ENCODE peak calls at places on chromosomes 6 and 20, in ten cellular contexts. K, O, N, Z, M, U, D, Q, S and F are unnamed samples.

GRCh38 chr6:110951986-110952794 is 6.3 kb upstream of the GTF3C6 start:
- DNase-seq in D (no peak), K (peak), Z (no peak), S (no peak), N (no peak), O (no peak), U (no peak), M (no peak), Q (no peak), F (peak)

GRCh38 chr20:10696650-10697049 is 22.9 kb upstream of the JAG1 start:
- DNase-seq in M (peak), N (peak), O (peak), U (no peak), D (peak), K (no peak), S (no peak), Z (no peak), Q (no peak), F (no peak)

GRCh38 chr6:40848038-40848437 is 191.0 kb downstream of the UNC5CL start:
- DNase-seq in M (no peak), S (no peak), K (no peak), U (no peak), Z (no peak), N (no peak), O (no peak), Q (no peak), D (no peak), F (peak)

GRCh38 chr6:53180678-53181077 is 32.0 kb upstream of the GCM1 start:
- DNase-seq in Z (no peak), O (no peak), M (no peak), N (no peak), Q (no peak), S (no peak), K (no peak), D (no peak), U (no peak), F (no peak)

GRCh38 chr6:119195848-119196247 is 117.4 kb upstream of the FAM184A start:
- DNase-seq in U (no peak), O (no peak), Q (no peak), Z (no peak), M (no peak), N (no peak), D (no peak), S (no peak), K (no peak), F (no peak)

GRCh38 chr6:35663447-35664235 is 25.1 kb downstream of the FKBP5 start:
- DNase-seq in M (no peak), S (no peak), U (no peak), Z (no peak), Q (no peak), K (peak), O (no peak), D (no peak), N (no peak), F (peak)

GRCh38 chr20:16167423-16167822 is 405.8 kb downstream of the KIF16B start:
- DNase-seq in U (no peak), Q (no peak), S (no peak), Z (no peak), N (no peak), D (no peak), K (no peak), M (no peak), O (no peak), F (no peak)

GRCh38 chr20:46398963-46399362 is 7.5 kb downstream of the ELMO2 start:
- DNase-seq in M (no peak), Q (no peak), O (no peak), N (no peak), S (no peak), K (no peak), Z (no peak), U (no peak), D (no peak), F (no peak)

GRCh38 chr6:31794294-31794865 is 1.2 kb downstream of the VARS1 start:
- DNase-seq in U (no peak), K (peak), Q (no peak), Z (no peak), O (no peak), N (no peak), D (no peak), S (no peak), M (no peak), F (peak)

GRCh38 chr6:137342607-137343186 is 123.5 kb upstream of the IFNGR1 start:
- DNase-seq in O (no peak), S (no peak), M (no peak), Z (no peak), K (peak), D (no peak), N (no peak), U (no peak), Q (no peak), F (no peak)

GRCh38 chr6:11200356-11200755 is 32.1 kb downstream of the NEDD9 start:
- DNase-seq in O (no peak), N (no peak), D (no peak), K (no peak), U (no peak), S (no peak), M (no peak), Z (no peak), Q (no peak), F (peak)

GRCh38 chr6:109166643-109167042 is 71.3 kb downstream of the CEP57L1 start:
- DNase-seq in O (no peak), U (no peak), D (no peak), M (no peak), Q (no peak), Z (no peak), K (no peak), S (no peak), N (no peak), F (no peak)

GRCh38 chr6:74577619-74578018 is 628.2 kb downstream of the COL12A1 start:
- DNase-seq in Q (no peak), N (peak), S (no peak), U (no peak), Z (no peak), O (no peak), M (no peak), D (no peak), K (no peak), F (no peak)

GRCh38 chr6:26538572-26538902 is 371 bp downstream of the HMGN4 start:
- DNase-seq in K (no peak), S (no peak), M (no peak), Z (no peak), D (no peak), Q (no peak), U (no peak), N (no peak), O (no peak), F (no peak)

GRCh38 chr6:125586074-125586473 is 163.4 kb upstream of the HEY2 start:
- DNase-seq in M (no peak), D (no peak), K (no peak), Q (no peak), S (no peak), U (no peak), Z (no peak), N (no peak), O (no peak), F (peak)

GRCh38 chr20:38804682-38805501 is 605 bp upstream of the PPP1R16B start:
- DNase-seq in O (no peak), S (no peak), U (no peak), D (no peak), K (peak), Q (no peak), M (no peak), N (peak), Z (peak), F (no peak)

GRCh38 chr6:165662671-165663282 is at the start of gene PDE10A:
- DNase-seq in D (peak), U (peak), M (peak), Q (no peak), S (no peak), Z (no peak), K (peak), O (no peak), N (no peak), F (peak)

GRCh38 chr20:5719861-5720401 is 30.3 kb upstream of the SHLD1 start:
- DNase-seq in M (no peak), U (no peak), K (peak), Q (no peak), D (no peak), O (no peak), S (no peak), Z (no peak), N (no peak), F (no peak)

GRCh38 chr6:4666886-4667513 is 109.2 kb upstream of the CDYL start:
- DNase-seq in U (no peak), N (no peak), D (no peak), K (no peak), Q (no peak), S (no peak), Z (no peak), O (no peak), M (no peak), F (no peak)

GRCh38 chr20:12598894-12599293 is 409.9 kb upstream of the SPTLC3 start:
- DNase-seq in O (no peak), Q (no peak), D (no peak), K (no peak), N (no peak), S (no peak), M (no peak), U (no peak), Z (no peak), F (no peak)

GRCh38 chr20:7195704-7196103 is 428.2 kb downstream of the BMP2 start:
- DNase-seq in N (no peak), M (no peak), Q (no peak), O (no peak), Z (no peak), U (no peak), S (no peak), D (no peak), K (peak), F (peak)

GRCh38 chr6:89602713-89603112 is 35.8 kb downstream of the LYRM2 start:
- DNase-seq in D (no peak), S (no peak), O (no peak), K (no peak), Q (no peak), Z (no peak), U (no peak), M (peak), N (no peak), F (no peak)

GRCh38 chr6:138372711-138373463 is 4.8 kb upstream of the SMIM28 start:
- DNase-seq in M (no peak), O (no peak), U (no peak), N (no peak), Z (no peak), D (no peak), Q (no peak), S (no peak), K (peak), F (no peak)
- TF ChIP-seq CTCF in M (no peak), O (no peak), U (no peak), N (no peak), Z (no peak), D (peak), Q (peak), S (no peak), K (peak), F (no peak)

DNA sequence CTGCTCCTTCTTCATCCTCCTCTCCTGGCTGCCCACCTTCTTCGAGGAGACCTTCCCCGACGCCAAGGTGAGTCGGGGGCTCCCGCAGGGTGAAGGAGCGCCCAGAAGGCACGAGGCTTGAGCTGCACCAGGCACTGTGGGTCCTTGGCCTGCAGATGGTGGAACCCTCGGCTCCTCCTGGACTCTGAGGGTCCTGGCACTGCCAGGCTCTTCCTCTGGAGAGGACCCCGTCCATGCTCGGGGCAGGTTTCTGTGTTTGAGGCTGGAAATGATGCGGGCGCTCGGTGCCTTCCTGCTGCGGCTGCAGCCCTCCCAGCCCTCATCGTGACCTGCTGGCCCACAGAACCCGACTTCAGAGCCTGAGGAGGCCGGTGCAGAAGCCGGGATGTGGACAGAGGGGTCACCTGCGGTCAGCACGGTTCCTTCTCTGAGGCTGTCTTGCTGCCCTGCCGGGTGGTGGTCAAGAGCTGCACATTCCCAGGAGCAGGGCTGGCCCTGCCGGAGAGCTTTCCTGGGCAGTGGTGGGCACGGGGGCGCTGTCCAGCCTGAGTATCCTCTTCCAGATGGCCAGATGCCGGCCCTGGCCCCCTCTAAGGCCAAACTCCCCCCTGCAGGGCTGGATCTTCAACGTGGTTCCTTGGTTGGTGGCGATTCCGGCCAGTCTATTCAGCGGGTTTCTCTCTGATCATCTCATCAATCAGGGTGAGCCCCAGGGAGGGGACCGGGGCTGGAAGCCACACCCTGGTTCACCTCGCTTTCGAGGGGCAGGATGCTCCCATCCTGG is 11.3 kb downstream of the SLC17A9 start:
- DNase-seq in S (no peak), K (no peak), O (no peak), N (no peak), U (no peak), D (no peak), M (no peak), Z (no peak), Q (no peak), F (no peak)
- TF ChIP-seq CTCF in S (no peak), K (no peak), O (no peak), N (no peak), U (no peak), D (no peak), M (no peak), Z (no peak), Q (no peak), F (no peak)

GRCh38 chr6:3323696-3324261 is 65.0 kb downstream of the PSMG4 start:
- DNase-seq in Z (no peak), D (no peak), U (no peak), Q (no peak), S (no peak), K (no peak), O (no peak), M (no peak), N (no peak), F (no peak)

GRCh38 chr6:3326981-3327380 is 68.2 kb downstream of the PSMG4 start:
- DNase-seq in S (no peak), N (no peak), Z (no peak), O (no peak), D (no peak), Q (no peak), U (no peak), M (no peak), K (no peak), F (no peak)

GRCh38 chr6:3324262-3324942 is 65.7 kb downstream of the PSMG4 start:
- DNase-seq in K (peak), N (no peak), O (no peak), M (no peak), Q (no peak), D (no peak), Z (no peak), U (no peak), S (no peak), F (peak)

GRCh38 chr6:3326179-3326971 is 67.6 kb downstream of the PSMG4 start:
- DNase-seq in Q (no peak), M (no peak), N (no peak), S (no peak), Z (no peak), K (no peak), D (no peak), O (no peak), U (no peak), F (no peak)

DNA sequence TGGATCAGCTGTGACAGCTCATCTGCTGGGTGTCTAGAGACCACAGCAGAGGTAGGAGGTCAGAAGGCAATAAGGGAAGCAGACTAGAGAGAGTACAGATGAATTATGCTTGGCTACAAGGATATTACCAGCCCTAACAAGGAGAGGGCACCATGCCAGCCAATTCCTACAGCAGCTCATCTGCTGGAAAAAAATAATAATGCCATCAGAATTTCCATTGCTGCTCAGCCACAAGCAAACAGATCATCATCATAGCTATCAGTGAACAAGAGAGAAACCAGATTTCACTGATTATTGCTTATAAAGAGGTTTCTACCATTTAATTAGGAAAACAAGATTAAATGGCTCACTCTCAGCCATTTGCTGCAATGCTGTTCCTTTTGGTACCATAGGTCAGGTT is 66.5 kb downstream of the PSMG4 start:
- DNase-seq in U (no peak), S (no peak), D (no peak), Q (no peak), Z (no peak), N (no peak), O (no peak), K (peak), M (no peak), F (peak)
- TF ChIP-seq CTCF in U (no peak), S (no peak), D (no peak), Q (no peak), Z (no peak), N (no peak), O (no peak), K (no peak), M (no peak), F (no peak)

GRCh38 chr20:40090236-40090635 is 598.8 kb downstream of the MAFB start:
- DNase-seq in S (no peak), M (no peak), Q (no peak), N (no peak), Z (no peak), U (no peak), D (no peak), O (no peak), K (no peak), F (peak)
- TF ChIP-seq CTCF in S (no peak), M (no peak), Q (no peak), N (no peak), Z (no peak), U (no peak), D (no peak), O (no peak), K (no peak), F (no peak)

DNA sequence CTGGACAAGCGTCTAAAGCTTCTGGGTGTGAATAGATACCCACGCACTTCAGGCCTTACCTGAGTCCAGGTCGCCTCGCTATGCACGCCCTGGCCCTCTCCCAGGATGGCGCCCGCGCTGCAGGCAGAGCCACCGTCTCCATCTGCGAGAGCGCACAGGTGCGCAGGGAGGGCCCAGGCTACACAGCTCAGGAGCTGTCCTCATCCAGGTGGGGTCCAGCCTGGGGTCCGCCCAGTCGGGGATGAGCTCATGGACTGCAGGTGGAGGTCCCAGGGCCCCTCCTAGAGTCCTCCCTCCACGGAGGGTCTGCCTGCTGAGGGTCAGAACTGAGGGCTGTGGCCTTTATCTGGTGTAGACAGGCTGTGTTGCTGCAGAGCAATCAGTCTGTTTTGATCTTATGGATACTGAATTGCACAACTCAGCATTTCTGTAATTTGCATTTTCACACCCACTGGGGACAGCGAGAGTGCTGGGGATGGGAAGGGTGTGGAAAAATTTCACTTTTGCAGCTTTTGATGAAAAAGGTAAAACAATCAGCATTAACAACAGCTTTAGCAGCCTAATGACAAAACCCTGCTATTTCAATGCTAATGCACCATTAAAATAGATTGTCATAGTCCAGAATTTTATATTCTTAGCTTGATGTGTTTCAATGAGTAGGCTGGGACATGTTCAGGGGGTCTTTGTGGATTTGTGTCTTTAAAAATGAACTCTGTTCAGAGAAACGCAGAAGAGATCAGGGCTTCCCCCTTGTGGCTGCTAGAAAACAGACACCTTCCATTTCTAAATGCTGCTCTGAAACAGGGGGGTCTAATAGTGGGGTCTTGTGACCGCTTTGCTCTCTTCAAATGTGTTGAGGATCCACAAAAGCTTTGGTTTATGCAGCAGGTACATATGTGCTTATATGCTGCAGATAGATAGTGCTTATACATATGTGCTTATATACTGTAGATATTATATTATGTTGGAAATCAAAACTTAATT is 77.8 kb upstream of the PHACTR3 start:
- DNase-seq in Z (no peak), S (no peak), D (no peak), K (no peak), N (no peak), O (no peak), M (no peak), U (no peak), Q (no peak), F (no peak)
- TF ChIP-seq CTCF in Z (no peak), S (no peak), D (peak), K (peak), N (peak), O (no peak), M (peak), U (no peak), Q (peak), F (peak)

DNA sequence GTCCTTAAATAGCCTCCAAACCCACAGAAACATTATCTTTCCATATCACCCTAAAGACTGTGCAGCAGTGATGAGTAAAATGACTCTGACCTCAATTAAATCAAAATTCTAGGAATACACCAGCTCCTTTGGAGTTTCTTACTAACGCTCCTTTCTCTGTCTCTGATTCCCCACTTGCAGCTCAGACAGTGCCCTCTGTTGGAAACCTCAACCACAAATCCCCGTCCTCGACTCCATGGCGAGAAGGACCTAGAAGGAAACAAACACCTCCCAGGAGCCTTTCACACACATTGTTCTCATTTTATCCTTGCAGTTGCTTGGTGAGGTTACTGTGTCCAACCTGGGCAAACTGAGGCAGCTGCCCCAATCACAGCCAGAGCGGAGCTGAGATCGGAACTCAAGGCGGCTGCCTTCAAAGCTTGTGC is 17.7 kb upstream of the PARD6B start:
- DNase-seq in D (no peak), N (no peak), Q (no peak), M (no peak), U (no peak), S (no peak), Z (no peak), K (peak), O (peak), F (no peak)
- TF ChIP-seq CTCF in D (no peak), N (no peak), Q (peak), M (no peak), U (peak), S (no peak), Z (peak), K (peak), O (no peak), F (peak)